ENCODE peak calls at places on chromosomes 3 and 15, in five cellular contexts. N is HepG2, Q is HCT116, Y is K562, G is GM12878. S is an unnamed sample.

GRCh38 chr3:9749333-9749662 is 454 bp upstream of the OGG1 start:
- DNase-seq in Q (no peak), Y (no peak), G (no peak), N (no peak), S (no peak)

GRCh38 chr3:124669470-124669869 is 60.8 kb upstream of the UMPS start:
- DNase-seq in Q (no peak), N (no peak), G (no peak), Y (no peak), S (no peak)

GRCh38 chr3:18951333-18951732 is 197.0 kb upstream of the KCNH8 start:
- DNase-seq in Y (no peak), G (no peak), Q (no peak), N (no peak), S (no peak)

GRCh38 chr3:45124379-45124778 is 21.8 kb downstream of the CDCP1 start:
- DNase-seq in Y (no peak), N (no peak), Q (no peak), G (no peak), S (no peak)

GRCh38 chr3:169137076-169137475 is 526.4 kb downstream of the MECOM start:
- DNase-seq in N (no peak), Y (no peak), Q (no peak), G (no peak), S (no peak)

GRCh38 chr3:24202071-24202470 is 257.0 kb downstream of the NR1D2 start:
- DNase-seq in G (no peak), Q (no peak), Y (no peak), N (no peak), S (no peak)

GRCh38 chr3:106759686-106760085 is 617.6 kb upstream of the CCDC54 start:
- DNase-seq in N (no peak), G (no peak), Q (no peak), Y (no peak), S (no peak)

GRCh38 chr3:188959013-188959412 is 212.8 kb upstream of the TPRG1 start:
- DNase-seq in N (no peak), Y (no peak), Q (no peak), G (no peak), S (no peak)

GRCh38 chr3:23710555-23710954 is 95.2 kb upstream of the UBE2E1 start:
- DNase-seq in G (no peak), N (no peak), Q (no peak), Y (no peak), S (no peak)

GRCh38 chr3:181932039-181932438 is 220.3 kb downstream of the SOX2 start:
- DNase-seq in Y (no peak), G (peak), Q (no peak), N (no peak), S (no peak)

GRCh38 chr3:101828289-101828688 is 21.0 kb upstream of the NFKBIZ start:
- DNase-seq in Q (no peak), Y (no peak), G (no peak), N (no peak), S (no peak)

GRCh38 chr3:101825904-101826445 is 23.3 kb upstream of the NFKBIZ start:
- DNase-seq in Y (no peak), Q (no peak), N (no peak), G (no peak), S (no peak)

GRCh38 chr3:101829878-101830277 is 19.4 kb upstream of the NFKBIZ start:
- DNase-seq in Q (no peak), G (no peak), N (no peak), Y (no peak), S (no peak)

GRCh38 chr3:101829066-101829830 is 20.1 kb upstream of the NFKBIZ start:
- DNase-seq in Q (no peak), G (no peak), Y (no peak), N (no peak), S (no peak)

DNA sequence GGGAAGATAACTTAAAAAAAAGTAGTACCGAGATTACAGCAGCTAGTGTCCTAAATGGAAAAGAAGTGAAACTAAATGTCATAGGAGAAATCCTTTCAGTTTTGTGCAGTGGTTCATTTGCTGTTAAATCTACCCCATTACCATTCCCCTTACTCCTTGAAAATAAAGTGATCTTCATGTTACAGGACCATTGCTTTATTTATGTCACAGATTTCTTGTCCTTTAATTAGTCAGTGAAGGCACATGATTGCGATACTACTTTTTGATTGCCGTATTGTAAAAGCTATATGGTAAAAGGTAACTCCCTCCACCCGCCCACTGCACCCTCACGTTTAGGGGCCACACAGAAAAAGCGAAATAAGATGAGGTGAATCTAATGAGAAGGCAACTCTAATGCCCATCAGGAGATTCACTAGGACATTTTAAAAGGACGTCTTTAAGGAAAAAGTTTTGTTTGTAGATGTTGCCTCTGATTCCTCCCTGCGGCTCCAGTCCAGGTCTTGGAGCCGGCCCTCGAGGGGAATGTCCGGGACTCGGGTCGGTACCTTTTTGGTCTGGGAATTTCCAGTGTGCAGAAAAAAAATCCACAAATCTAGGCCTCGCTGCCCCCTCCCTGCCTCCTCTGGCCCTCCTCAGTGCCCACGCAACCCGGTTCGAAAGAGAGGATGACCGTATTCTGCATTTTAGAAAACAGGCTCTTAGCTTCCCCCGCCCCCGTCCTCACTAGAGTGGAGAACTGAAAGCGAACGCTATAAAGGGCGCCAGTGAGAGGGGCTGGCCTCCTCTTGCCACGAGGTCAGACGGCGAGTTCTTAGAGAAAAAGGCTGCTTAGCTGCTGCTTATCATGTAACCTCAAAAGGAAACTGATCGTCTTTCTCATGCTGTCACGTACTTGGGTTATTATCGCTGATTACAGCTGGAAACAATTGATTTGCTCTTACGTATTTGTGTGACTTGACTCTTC is 21.8 kb upstream of the NFKBIZ start:
- DNase-seq in N (peak), G (peak), Q (peak), Y (peak), S (peak)
- TF ChIP-seq JUND in N (no peak), G (no peak), Q (no peak), Y (no peak), S (no peak)

GRCh38 chr3:197088370-197088769 is 58.8 kb upstream of the MELTF start:
- DNase-seq in N (no peak), Q (no peak), G (no peak), Y (no peak), S (no peak)
- TF ChIP-seq JUND in N (no peak), Q (no peak), G (no peak), Y (no peak), S (no peak)

DNA sequence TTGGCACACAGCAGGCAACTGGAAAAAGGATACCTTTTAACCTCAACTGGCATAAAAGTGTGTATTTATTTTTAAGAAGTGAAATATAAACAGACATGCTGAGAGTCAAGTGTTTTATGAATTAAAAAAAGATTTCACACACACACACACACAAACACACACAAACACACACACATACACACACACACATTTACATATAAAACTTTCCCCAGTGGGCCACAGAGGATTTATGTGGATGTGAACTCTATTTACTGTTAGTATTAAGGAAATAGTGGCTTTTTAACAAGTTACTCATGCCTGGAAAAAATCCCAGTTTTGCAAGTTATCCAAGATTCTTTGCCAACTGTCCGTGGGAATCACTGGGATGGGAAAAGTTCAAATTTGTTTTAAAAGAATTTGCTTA is 725.9 kb upstream of the NR2F2 start:
- DNase-seq in Y (no peak), Q (no peak), N (no peak), G (no peak), S (no peak)
- TF ChIP-seq JUND in Y (no peak), Q (no peak), N (no peak), G (no peak), S (no peak)

GRCh38 chr15:73460662-73461061 is 17.7 kb downstream of the REC114 start:
- DNase-seq in Y (no peak), N (no peak), G (no peak), Q (no peak), S (no peak)
- TF ChIP-seq JUND in Y (no peak), N (no peak), G (no peak), Q (no peak), S (no peak)